ENCODE peak calls at places on chromosome 22, in four cellular contexts. R is HCT116, M is SHP77, E is mammary epithelial cell. X is an unnamed sample.

GRCh38 chr22:44206696-44207095 is 26.0 kb downstream of the PARVG start:
- DNase-seq in R (no peak), M (no peak), E (no peak), X (no peak)

GRCh38 chr22:45157907-45158306 is 5.8 kb upstream of the NUP50 start:
- DNase-seq in E (no peak), M (no peak), R (no peak), X (no peak)

GRCh38 chr22:48678171-48679135 is 1149.2 kb downstream of the BRD1 start:
- DNase-seq in R (no peak), M (no peak), E (no peak), X (no peak)

GRCh38 chr22:49236541-49237075 is 591.1 kb downstream of the BRD1 start:
- DNase-seq in R (no peak), E (no peak), M (peak), X (no peak)

GRCh38 chr22:17303840-17304779 is 65.2 kb upstream of the CECR2 start:
- DNase-seq in E (no peak), R (no peak), M (no peak), X (no peak)

GRCh38 chr22:21082248-21082647 is 36.5 kb downstream of the LRRC74B start:
- DNase-seq in M (no peak), R (no peak), E (peak), X (no peak)

GRCh38 chr22:44709881-44710400 is 7.9 kb downstream of the PRR5 start:
- DNase-seq in R (no peak), M (no peak), E (no peak), X (no peak)

GRCh38 chr22:35615156-35615555 is 2.0 kb downstream of the MB start:
- DNase-seq in R (no peak), M (no peak), E (no peak), X (no peak)

GRCh38 chr22:42752230-42752746 is 31.6 kb upstream of the A4GALT start:
- DNase-seq in R (no peak), E (no peak), M (no peak), X (no peak)

GRCh38 chr22:48729499-48730171 is 1098.0 kb downstream of the BRD1 start:
- DNase-seq in M (no peak), E (no peak), R (no peak), X (no peak)

GRCh38 chr22:50572965-50573364 is 5.3 kb downstream of the CPT1B start:
- DNase-seq in M (no peak), E (no peak), R (no peak), X (no peak)

GRCh38 chr22:26757496-26757895 is 100.1 kb downstream of the MIAT start:
- DNase-seq in E (no peak), R (no peak), M (no peak), X (no peak)

GRCh38 chr22:23787600-23787896 is 782 bp downstream of the SMARCB1 start:
- DNase-seq in M (no peak), R (no peak), E (no peak), X (no peak)

GRCh38 chr22:25420925-25421904 is 143.3 kb upstream of the GRK3 start:
- DNase-seq in M (no peak), E (no peak), R (no peak), X (no peak)

GRCh38 chr22:49243965-49244364 is 583.7 kb downstream of the BRD1 start:
- DNase-seq in R (no peak), E (no peak), M (no peak), X (no peak)

GRCh38 chr22:46082633-46083032 is 67.7 kb upstream of the PPARA start:
- DNase-seq in R (no peak), M (no peak), E (peak), X (no peak)

GRCh38 chr22:49307870-49308269 is 519.8 kb downstream of the BRD1 start:
- DNase-seq in E (no peak), R (no peak), M (no peak), X (no peak)

GRCh38 chr22:36331912-36332622 is 55.7 kb downstream of the MYH9 start:
- DNase-seq in R (no peak), E (no peak), M (no peak), X (no peak)

GRCh38 chr22:25113316-25113721 is 86.3 kb upstream of the CRYBB3 start:
- DNase-seq in R (no peak), E (peak), M (peak), X (no peak)

GRCh38 chr22:20531404-20532181 is 24.2 kb downstream of the MED15 start:
- DNase-seq in E (peak), M (no peak), R (peak), X (peak)

GRCh38 chr22:28241637-28242290 is 322.7 kb upstream of the PITPNB start:
- DNase-seq in E (no peak), R (no peak), M (no peak), X (no peak)

GRCh38 chr22:32829451-32829851 is 27.9 kb downstream of the TIMP3 start:
- DNase-seq in M (no peak), E (no peak), R (no peak), X (no peak)

GRCh38 chr22:37817705-37818311 is 5.4 kb upstream of the GALR3 start:
- DNase-seq in M (peak), R (no peak), E (peak), X (no peak)

X was measured in epithelial cell of prostate.